ENCODE peak calls at places on chromosomes 3 and 15, in four cellular contexts. M, U, K and T are unnamed samples.

GRCh38 chr3:23804441-23805227 is 1.1 kb upstream of the UBE2E1 start:
- DNase-seq in K (no peak), U (no peak), M (no peak), T (no peak)

GRCh38 chr3:69542265-69543079 is 156.6 kb upstream of the FRMD4B start:
- DNase-seq in U (peak; percentile 42), K (no peak), M (peak; percentile 64), T (no peak)

GRCh38 chr3:179880868-179881267 is 155.9 kb downstream of the PEX5L start:
- DNase-seq in K (no peak), U (no peak), M (no peak), T (no peak)

GRCh38 chr15:67248106-67248505 is 6.4 kb downstream of the AAGAB start:
- DNase-seq in M (no peak), K (no peak), U (no peak), T (no peak)

GRCh38 chr3:188262913-188263683 is 109.1 kb downstream of the LPP start:
- DNase-seq in K (peak; percentile 53), M (no peak), U (peak; percentile 95), T (no peak)

GRCh38 chr3:97872209-97873042 is 50.6 kb downstream of the CRYBG3 start:
- DNase-seq in M (peak; percentile 55), K (peak; percentile 46), U (peak; percentile 92), T (peak; percentile 30)

GRCh38 chr15:90291679-90292356 is 26.3 kb downstream of the NGRN start:
- DNase-seq in U (no peak), K (peak; percentile 49), M (no peak), T (peak; percentile 9)

GRCh38 chr3:36895488-36896409 is 49.1 kb downstream of the TRANK1 start:
- DNase-seq in U (no peak), M (no peak), K (no peak), T (no peak)

GRCh38 chr3:45462522-45463262 is 74.3 kb downstream of the LARS2 start:
- DNase-seq in M (no peak), U (no peak), K (no peak), T (peak; percentile 54)

GRCh38 chr3:194773666-194774455 is 88.2 kb downstream of the FAM43A start:
- DNase-seq in U (no peak), K (no peak), M (no peak), T (no peak)

GRCh38 chr15:25805006-25805405 is 58.1 kb downstream of the ATP10A start:
- DNase-seq in U (no peak), M (no peak), K (no peak), T (no peak)

GRCh38 chr3:134344560-134344959 is 29.7 kb downstream of the AMOTL2 start:
- DNase-seq in U (no peak), M (no peak), K (no peak), T (no peak)

GRCh38 chr15:41996376-41996775 is 24.0 kb upstream of the EHD4 start:
- DNase-seq in U (no peak), K (no peak), M (peak; percentile 65), T (no peak)

GRCh38 chr3:170558417-170558816 is 27.5 kb downstream of the SLC7A14 start:
- DNase-seq in U (no peak), M (no peak), K (no peak), T (no peak)

GRCh38 chr15:70752142-70752754 is 11.1 kb downstream of the UACA start:
- DNase-seq in M (no peak), K (no peak), U (no peak), T (no peak)

GRCh38 chr3:152254031-152254430 is 14.7 kb upstream of the MBNL1 start:
- DNase-seq in U (no peak), M (no peak), K (no peak), T (no peak)

GRCh38 chr3:65604863-65605526 is 433.7 kb downstream of the MAGI1 start:
- DNase-seq in M (no peak), K (no peak), U (no peak), T (no peak)

GRCh38 chr3:196813903-196814302 is 53.8 kb upstream of the SENP5 start:
- DNase-seq in U (no peak), M (no peak), K (no peak), T (no peak)

GRCh38 chr3:39937874-39938273 is 128.5 kb downstream of the MYRIP start:
- DNase-seq in M (no peak), K (no peak), U (no peak), T (no peak)

GRCh38 chr3:133292251-133292650 is 107.6 kb upstream of the BFSP2 start:
- DNase-seq in U (no peak), M (no peak), K (no peak), T (no peak)

GRCh38 chr3:121918779-121919483 is 24.7 kb downstream of the SLC15A2 start:
- DNase-seq in U (no peak), M (peak; percentile 58), K (no peak), T (no peak)

GRCh38 chr3:77071806-77072205 is 31.9 kb downstream of the ROBO2 start:
- DNase-seq in M (peak; percentile 23), K (no peak), U (no peak), T (no peak)

GRCh38 chr15:85276508-85276907 is 103.9 kb upstream of the AKAP13 start:
- DNase-seq in M (no peak), U (no peak), K (no peak), T (no peak)

GRCh38 chr15:33467816-33468163 is 157.0 kb downstream of the RYR3 start:
- DNase-seq in K (no peak), U (no peak), M (no peak), T (no peak)

GRCh38 chr3:114608293-114608692 is 314.5 kb downstream of the TIGIT start:
- DNase-seq in K (peak; percentile 82), U (no peak), M (no peak), T (no peak)

GRCh38 chr15:63256433-63256884 is 20.9 kb upstream of the APH1B start:
- DNase-seq in M (no peak), U (peak; percentile 66), K (peak; percentile 78), T (no peak)

GRCh38 chr3:134956395-134956794 is 161.3 kb downstream of the EPHB1 start:
- DNase-seq in M (no peak), K (no peak), U (no peak), T (no peak)

GRCh38 chr3:73710340-73710739 is 85.6 kb upstream of the PDZRN3 start:
- DNase-seq in K (no peak), U (no peak), M (no peak), T (no peak)